ENCODE peak calls at places on chromosomes 12 and 14, in eight cellular contexts. X is GM23248; V is effector CD4-positive, alpha-beta T cell; M is T-helper 1 cell; Y is activated T-helper 9 cell treated with anti-CD3 and anti-CD28 coated beads, Interleukin-2, amount 50 U/mL, for 16 hours; Z is fibroblast of lung; W is tibial nerve; P is KG1. L is an unnamed sample.

GRCh38 chr14:55045087-55045486 is 6.4 kb upstream of the MAPK1IP1L start:
- DNase-seq in P (no peak), V (no peak), Y (no peak), Z (no peak), M (no peak), X (no peak), W (no peak), L (no peak)

GRCh38 chr14:96508900-96509299 is 6.7 kb downstream of the PAPOLA start:
- DNase-seq in Y (no peak), P (no peak), Z (no peak), X (no peak), V (no peak), W (no peak), M (no peak), L (no peak)

GRCh38 chr14:67814826-67815225 is 1.6 kb downstream of the ZFYVE26 start:
- DNase-seq in W (no peak), X (peak), P (no peak), V (no peak), M (no peak), Y (no peak), Z (no peak), L (no peak)

GRCh38 chr12:86148612-86149011 is 107.6 kb downstream of the MGAT4C start:
- DNase-seq in V (no peak), Y (no peak), M (no peak), Z (peak), X (no peak), P (no peak), W (no peak), L (no peak)

GRCh38 chr12:13196302-13196921 is at the start of gene EMP1:
- DNase-seq in P (peak), Y (peak), W (peak), Z (peak), V (peak), M (peak), X (peak), L (peak)

GRCh38 chr14:30129795-30130194 is 202.1 kb upstream of the PRKD1 start:
- DNase-seq in V (no peak), P (no peak), X (peak), Y (no peak), M (no peak), Z (peak), W (no peak), L (no peak)

GRCh38 chr12:55142896-55143870 is 17.0 kb downstream of the OR9K2 start:
- DNase-seq in Y (no peak), M (no peak), V (peak), X (peak), P (peak), W (no peak), Z (peak), L (peak)

GRCh38 chr12:91057771-91058170 is at the start of gene KERA:
- DNase-seq in Z (no peak), W (no peak), X (no peak), V (no peak), P (no peak), Y (no peak), M (no peak), L (no peak)

GRCh38 chr14:80364274-80364673 is 153.0 kb upstream of the DIO2 start:
- DNase-seq in P (no peak), Z (peak), W (no peak), M (no peak), Y (no peak), V (no peak), X (peak), L (peak)

GRCh38 chr12:107320031-107320928 is 226.9 kb upstream of the CRY1 start:
- DNase-seq in X (peak), Z (peak), V (peak), Y (peak), W (no peak), P (no peak), M (peak), L (peak)

GRCh38 chr12:28569698-28570411 is 379.6 kb downstream of the CCDC91 start:
- DNase-seq in Z (peak), Y (no peak), V (no peak), X (peak), M (no peak), W (no peak), P (no peak), L (peak)

GRCh38 chr14:44297437-44297836 is 209.6 kb downstream of the FSCB start:
- DNase-seq in W (no peak), M (no peak), P (no peak), X (no peak), V (no peak), Y (no peak), Z (no peak), L (no peak)

L was measured in astrocyte of the spinal cord.